ENCODE peak calls at places on chromosomes 16 and 17, in five cellular contexts. T is choroid plexus epithelial cell, I is HCT116, Z is pancreas, X is cardiac muscle cell. Y is an unnamed sample.

GRCh38 chr17:28347261-28347891 is 10.0 kb downstream of the POLDIP2 start:
- DNase-seq in T (peak), I (no peak), Z (peak), X (no peak), Y (peak)

GRCh38 chr16:48609453-48610023 is 442 bp downstream of the N4BP1 start:
- DNase-seq in X (peak), T (peak), Z (peak), I (no peak), Y (no peak)

GRCh38 chr16:8996891-8997290 is 33.2 kb upstream of the USP7 start:
- DNase-seq in Z (no peak), X (no peak), T (no peak), I (peak), Y (no peak)

GRCh38 chr16:67628216-67628615 is 16.7 kb upstream of the CARMIL2 start:
- DNase-seq in X (no peak), I (no peak), T (no peak), Z (no peak), Y (no peak)

GRCh38 chr16:54287758-54288591 is 1.4 kb upstream of the IRX3 start:
- DNase-seq in T (no peak), I (no peak), X (peak), Z (no peak), Y (no peak)

GRCh38 chr17:956905-957304 is 22.7 kb downstream of the NXN start:
- DNase-seq in Z (no peak), I (no peak), X (peak), T (peak), Y (no peak)

GRCh38 chr17:60640503-60640902 is 37.1 kb upstream of the BCAS3 start:
- DNase-seq in I (no peak), Z (no peak), X (no peak), T (peak), Y (no peak)

GRCh38 chr17:16442141-16442540 is 26.8 kb downstream of the TRPV2 start:
- DNase-seq in T (peak), X (no peak), I (no peak), Z (peak), Y (no peak)

GRCh38 chr17:37505333-37505732 is 15.6 kb downstream of the DUSP14 start:
- DNase-seq in X (no peak), T (no peak), I (no peak), Z (no peak), Y (no peak)

GRCh38 chr17:1997587-1998425 is 27.3 kb downstream of the RTN4RL1 start:
- DNase-seq in Z (peak), X (peak), I (no peak), T (no peak), Y (no peak)

GRCh38 chr17:7897773-7898172 is 9.2 kb downstream of the CHD3 start:
- DNase-seq in I (no peak), Z (no peak), X (peak), T (peak), Y (no peak)

GRCh38 chr16:1450218-1450617 is 5.9 kb upstream of the CCDC154 start:
- DNase-seq in Z (no peak), I (no peak), X (no peak), T (no peak), Y (no peak)

GRCh38 chr16:84396537-84397008 is 28.2 kb downstream of the ATP2C2 start:
- DNase-seq in Z (no peak), X (no peak), T (peak), I (no peak), Y (no peak)

GRCh38 chr16:17105239-17105721 is 365.5 kb downstream of the XYLT1 start:
- DNase-seq in I (no peak), T (no peak), X (no peak), Z (no peak), Y (no peak)

GRCh38 chr16:30541502-30542329 is 7.1 kb upstream of the ZNF747 start:
- DNase-seq in X (peak), Z (no peak), I (no peak), T (peak), Y (no peak)

GRCh38 chr16:12375341-12375740 is 398.8 kb downstream of the SNX29 start:
- DNase-seq in I (no peak), T (no peak), Z (no peak), X (no peak), Y (no peak)

GRCh38 chr16:15819046-15819445 is 37.8 kb downstream of the MYH11 start:
- DNase-seq in X (no peak), T (no peak), I (no peak), Z (no peak), Y (no peak)

GRCh38 chr16:4675864-4676786 is 17.2 kb upstream of the NUDT16L1 start:
- DNase-seq in Z (no peak), T (no peak), I (no peak), X (peak), Y (no peak)

GRCh38 chr17:34717092-34717491 is 137.7 kb downstream of the TMEM132E start:
- DNase-seq in Z (no peak), X (no peak), I (no peak), T (no peak), Y (no peak)

GRCh38 chr17:37069087-37069486 is 120.3 kb downstream of the AATF start:
- DNase-seq in X (no peak), Z (no peak), T (no peak), I (no peak), Y (no peak)

DNA sequence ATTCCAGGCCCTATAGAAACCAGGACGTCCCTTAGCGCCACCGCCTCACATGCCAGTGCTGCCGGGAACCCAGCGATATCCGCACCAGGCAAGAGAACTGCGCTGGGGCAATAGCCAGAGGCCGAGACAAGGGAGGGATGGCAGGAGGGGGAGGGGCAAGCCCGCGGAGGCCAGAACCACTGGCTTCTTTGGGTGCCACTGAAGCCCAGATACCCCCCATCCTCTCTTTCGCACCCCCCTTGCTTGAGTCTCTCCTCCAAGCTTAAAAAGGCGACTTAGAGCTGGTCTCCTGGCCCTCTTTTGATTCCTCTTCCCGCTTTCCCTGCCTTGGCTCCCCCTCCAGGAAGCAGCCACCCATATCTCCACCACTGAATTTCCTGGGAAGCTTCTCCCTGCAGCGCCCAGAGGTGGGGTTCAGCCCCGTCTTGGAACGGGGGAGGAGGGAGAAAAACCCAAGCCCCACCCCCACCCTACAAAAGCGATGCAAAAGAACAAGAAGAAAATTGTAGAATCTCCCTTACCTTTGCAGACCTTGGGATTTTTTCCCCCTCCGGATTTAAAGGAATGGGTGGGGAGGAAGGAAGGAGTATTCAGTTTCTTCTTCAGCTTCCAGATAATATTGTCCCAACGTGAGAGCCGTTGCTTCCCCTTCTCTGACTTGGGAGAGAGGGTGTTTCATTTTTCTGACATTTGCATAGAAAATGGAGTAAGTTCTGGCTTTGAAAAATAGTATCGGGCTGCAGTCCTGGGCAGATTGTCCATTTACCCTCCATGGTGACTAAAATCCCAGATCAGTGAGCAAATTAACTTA is 622 bp downstream of the HOXB6 start:
- DNase-seq in Z (no peak), T (no peak), I (peak), X (no peak), Y (no peak)
- H3K4me3 ChIP-seq in Z (no peak), T (no peak), I (peak), X (no peak), Y (no peak)

GRCh38 chr17:66975614-66976378 is 11.3 kb downstream of the CACNG4 start:
- DNase-seq in X (no peak), I (peak), T (peak), Z (no peak), Y (no peak)
- TF ChIP-seq CTCF in X (peak), I (peak), T (peak), Z (no peak), Y (peak)

DNA sequence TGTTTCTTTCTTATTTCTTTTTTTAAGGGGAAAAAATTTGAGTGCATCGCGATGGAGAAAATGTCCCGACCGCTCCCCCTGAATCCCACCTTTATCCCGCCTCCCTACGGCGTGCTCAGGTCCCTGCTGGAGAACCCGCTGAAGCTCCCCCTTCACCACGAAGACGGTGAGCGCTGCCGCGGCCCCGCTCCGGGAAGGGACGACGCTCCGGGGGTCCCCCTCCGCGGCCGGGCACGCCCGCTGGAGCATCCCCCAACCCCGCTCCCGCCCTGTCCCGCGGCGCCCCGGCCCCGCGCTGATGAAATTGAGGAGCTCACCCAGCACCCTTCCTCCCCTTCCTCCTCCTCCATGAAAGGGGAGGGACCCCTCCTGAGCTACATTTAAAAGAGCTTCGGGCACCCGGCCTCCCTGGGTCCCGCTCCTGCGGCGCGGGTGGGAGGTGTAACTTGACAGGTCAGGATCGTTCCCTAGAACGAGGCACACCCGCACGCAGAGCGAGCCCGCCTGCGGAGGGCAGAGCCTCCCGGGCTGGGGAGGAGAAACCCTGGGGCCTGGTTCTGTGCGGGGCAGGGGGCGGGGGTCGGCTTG is 768 bp downstream of the HLF start:
- DNase-seq in T (no peak), Z (peak), I (no peak), X (no peak), Y (no peak)
- H3K4me3 ChIP-seq in T (no peak), Z (peak), I (no peak), X (peak), Y (peak)

GRCh38 chr16:82287948-82288347 is 117.9 kb upstream of the MPHOSPH6 start:
- DNase-seq in I (no peak), X (no peak), T (no peak), Z (no peak), Y (no peak)
- TF ChIP-seq CTCF in I (no peak), X (no peak), T (no peak), Z (no peak), Y (no peak)

GRCh38 chr17:73203135-73203787 is 10.4 kb downstream of the COG1 start:
- DNase-seq in T (no peak), Z (peak), I (no peak), X (peak), Y (no peak)
- H3K4me3 ChIP-seq in T (no peak), Z (no peak), I (no peak), X (no peak), Y (no peak)

GRCh38 chr17:31061678-31062077 is 33.1 kb upstream of the NF1 start:
- DNase-seq in I (no peak), X (no peak), Z (no peak), T (no peak), Y (no peak)
- TF ChIP-seq CTCF in I (no peak), X (no peak), Z (no peak), T (peak), Y (peak)

DNA sequence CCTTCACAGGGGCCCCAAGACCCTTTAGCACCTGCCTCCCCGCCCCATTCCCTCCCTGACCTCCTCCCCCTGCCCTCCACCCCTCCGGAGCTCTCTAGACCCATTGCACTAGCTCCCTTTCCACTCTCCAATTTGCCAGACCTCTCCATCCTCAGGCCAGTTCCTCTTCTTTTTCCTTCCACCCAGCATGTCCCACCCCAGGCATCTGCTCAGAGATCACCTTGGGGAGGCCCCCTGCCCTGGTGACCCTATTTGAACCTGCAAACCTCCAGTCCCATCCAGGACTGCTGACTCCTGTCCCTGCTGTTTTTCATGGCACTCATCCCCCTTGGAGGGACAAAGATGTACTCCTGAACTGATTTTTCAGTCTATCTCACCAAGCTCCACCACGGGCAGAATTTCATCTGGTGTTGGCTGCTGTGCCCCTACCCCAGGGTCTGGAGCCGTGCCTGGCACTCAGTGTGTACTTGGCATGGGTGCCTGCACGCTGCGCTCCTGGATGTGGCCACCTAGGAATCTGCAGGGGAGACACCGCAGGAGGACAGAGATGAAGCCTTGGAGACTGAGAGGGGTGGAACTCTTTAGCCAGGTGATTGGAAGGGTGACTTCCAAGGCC is 85.6 kb upstream of the CACNG5 start:
- DNase-seq in T (no peak), X (no peak), Z (no peak), I (no peak), Y (no peak)
- H3K4me3 ChIP-seq in T (no peak), X (no peak), Z (no peak), I (no peak), Y (no peak)

GRCh38 chr16:89357055-89357454 is 133.3 kb downstream of the ANKRD11 start:
- DNase-seq in I (no peak), Z (no peak), X (no peak), T (no peak), Y (no peak)
- TF ChIP-seq CTCF in I (no peak), Z (no peak), X (no peak), T (no peak), Y (no peak)

GRCh38 chr16:89576173-89577054 is 856 bp downstream of the CPNE7 start:
- DNase-seq in I (no peak), T (no peak), Z (no peak), X (no peak), Y (no peak)
- H3K4me3 ChIP-seq in I (peak), T (peak), Z (no peak), X (peak), Y (peak)

Y was measured in HFF-Myc.